ENCODE peak calls at places on chromosomes 4 and X, in ten cellular contexts. A, C, F, K, Y, H, W, O, Z and R are unnamed samples.
A peak's percentile ranks its signal among the peaks of the same experiment; 100 is the strongest.

GRCh38 chr4:119592708-119593298 is 35.8 kb downstream of the PDE5A start:
- DNase-seq in K (no peak), F (no peak), A (no peak), W (no peak), Z (no peak), Y (peak; percentile 22), H (no peak), C (no peak), O (no peak), R (no peak)

GRCh38 chr4:106365613-106366012 is 3.0 kb downstream of the GIMD1 start:
- DNase-seq in H (no peak), F (no peak), Y (peak; percentile 92), C (no peak), W (no peak), K (peak; percentile 91), Z (no peak), A (peak; percentile 97), O (no peak), R (no peak)

GRCh38 chr4:26723216-26723615 is 137.4 kb upstream of the STIM2 start:
- DNase-seq in Z (no peak), F (peak; percentile 81), Y (no peak), O (no peak), H (no peak), A (no peak), C (no peak), K (no peak), W (no peak), R (no peak)

GRCh38 chrX:114952696-114953095 is 64.7 kb downstream of the IL13RA2 start:
- DNase-seq in O (no peak), W (peak; percentile 46), C (no peak), K (no peak), F (no peak), Y (no peak), H (no peak), Z (no peak), A (no peak), R (no peak)

GRCh38 chr4:54192811-54193210 is 36.3 kb upstream of the PDGFRA start:
- DNase-seq in Y (no peak), F (no peak), A (no peak), O (no peak), Z (no peak), W (peak; percentile 17), K (no peak), H (no peak), C (no peak), R (no peak)

GRCh38 chr4:10050171-10051120 is 29.1 kb upstream of the SLC2A9 start:
- DNase-seq in K (no peak), Y (no peak), H (no peak), Z (no peak), A (no peak), C (no peak), W (no peak), O (no peak), F (no peak), R (no peak)

GRCh38 chrX:134512566-134512965 is 52.6 kb downstream of the HPRT1 start:
- DNase-seq in W (peak; percentile 31), C (no peak), K (peak; percentile 66), Y (peak; percentile 75), O (no peak), Z (no peak), A (peak; percentile 76), H (no peak), F (no peak), R (no peak)

GRCh38 chr4:119011607-119011988 is 122.9 kb downstream of the SYNPO2 start:
- DNase-seq in A (no peak), F (no peak), Z (no peak), O (no peak), W (no peak), C (no peak), K (peak; percentile 31), H (no peak), Y (no peak), R (no peak)

GRCh38 chr4:39426728-39427127 is 20.0 kb downstream of the KLB start:
- DNase-seq in C (no peak), F (no peak), K (no peak), W (no peak), A (no peak), Y (no peak), O (no peak), H (no peak), Z (no peak), R (no peak)

GRCh38 chr4:39429476-39430310 is 23.0 kb downstream of the KLB start:
- DNase-seq in K (no peak), A (no peak), Z (no peak), F (no peak), Y (no peak), O (no peak), W (no peak), H (no peak), C (no peak), R (no peak)

GRCh38 chr4:39422247-39422646 is 15.5 kb downstream of the KLB start:
- DNase-seq in A (no peak), C (no peak), Y (no peak), Z (no peak), K (no peak), W (no peak), F (no peak), H (no peak), O (no peak), R (no peak)

DNA sequence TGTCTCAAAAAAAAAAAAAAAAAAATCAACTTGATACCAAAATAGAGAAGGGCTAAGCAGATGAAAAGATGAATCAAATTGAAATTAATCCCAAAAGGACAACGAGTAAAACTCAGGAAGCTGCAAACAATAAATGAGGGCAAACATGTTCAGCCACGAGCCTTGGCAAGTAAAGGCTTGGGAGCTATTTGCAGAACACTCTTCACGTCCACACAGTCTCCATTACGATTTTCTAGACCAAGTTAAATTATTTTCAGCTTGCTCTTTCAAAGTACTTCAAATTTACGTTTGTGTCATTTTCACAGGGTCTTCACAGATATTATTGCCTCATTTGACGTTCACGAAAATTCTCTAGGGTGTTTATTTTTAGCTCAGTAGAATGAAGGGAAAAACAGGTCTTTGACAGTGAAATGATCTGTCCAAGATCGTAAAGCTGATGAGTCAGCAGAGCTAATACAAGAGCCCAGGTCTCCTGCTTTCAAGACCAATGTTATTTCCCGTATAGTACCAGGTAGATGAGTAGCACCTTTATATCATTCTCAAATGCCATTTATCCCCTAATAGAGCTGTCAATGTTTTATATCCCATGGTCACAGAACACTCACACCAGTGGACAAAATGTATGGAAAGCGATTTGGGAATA is 20.9 kb downstream of the KLB start:
- DNase-seq in A (no peak), Y (no peak), K (no peak), F (no peak), H (no peak), Z (no peak), O (no peak), W (no peak), C (no peak), R (no peak)
- H3K4me3 ChIP-seq in A (no peak overlapping the region), Y (no peak overlapping the region), K (no peak overlapping the region), F (no peak overlapping the region), H (no peak overlapping the region), Z (no peak overlapping the region), O (no peak overlapping the region), W (no peak overlapping the region), C (no peak overlapping the region), R (no peak overlapping the region)

GRCh38 chr4:82560853-82561744 is 689 bp downstream of the TMEM150C start:
- DNase-seq in W (peak; percentile 50), H (no peak), C (no peak), A (peak; percentile 36), Y (no peak), F (no peak), K (no peak), O (peak; percentile 22), Z (no peak), R (no peak)

GRCh38 chr4:82559735-82560120 is 2.1 kb downstream of the TMEM150C start:
- DNase-seq in O (no peak), W (no peak), Z (no peak), Y (no peak), K (no peak), H (no peak), C (no peak), F (no peak), A (no peak), R (no peak)

GRCh38 chr4:82567444-82567843 is 5.7 kb upstream of the TMEM150C start:
- DNase-seq in Y (no peak), F (no peak), A (no peak), H (no peak), W (no peak), C (no peak), K (no peak), O (no peak), Z (no peak), R (no peak)

GRCh38 chr4:82562553-82562854 is 716 bp upstream of the TMEM150C start:
- DNase-seq in Z (no peak), F (no peak), H (no peak), O (no peak), A (no peak), Y (no peak), C (no peak), W (peak; percentile 38), K (no peak), R (no peak)

DNA sequence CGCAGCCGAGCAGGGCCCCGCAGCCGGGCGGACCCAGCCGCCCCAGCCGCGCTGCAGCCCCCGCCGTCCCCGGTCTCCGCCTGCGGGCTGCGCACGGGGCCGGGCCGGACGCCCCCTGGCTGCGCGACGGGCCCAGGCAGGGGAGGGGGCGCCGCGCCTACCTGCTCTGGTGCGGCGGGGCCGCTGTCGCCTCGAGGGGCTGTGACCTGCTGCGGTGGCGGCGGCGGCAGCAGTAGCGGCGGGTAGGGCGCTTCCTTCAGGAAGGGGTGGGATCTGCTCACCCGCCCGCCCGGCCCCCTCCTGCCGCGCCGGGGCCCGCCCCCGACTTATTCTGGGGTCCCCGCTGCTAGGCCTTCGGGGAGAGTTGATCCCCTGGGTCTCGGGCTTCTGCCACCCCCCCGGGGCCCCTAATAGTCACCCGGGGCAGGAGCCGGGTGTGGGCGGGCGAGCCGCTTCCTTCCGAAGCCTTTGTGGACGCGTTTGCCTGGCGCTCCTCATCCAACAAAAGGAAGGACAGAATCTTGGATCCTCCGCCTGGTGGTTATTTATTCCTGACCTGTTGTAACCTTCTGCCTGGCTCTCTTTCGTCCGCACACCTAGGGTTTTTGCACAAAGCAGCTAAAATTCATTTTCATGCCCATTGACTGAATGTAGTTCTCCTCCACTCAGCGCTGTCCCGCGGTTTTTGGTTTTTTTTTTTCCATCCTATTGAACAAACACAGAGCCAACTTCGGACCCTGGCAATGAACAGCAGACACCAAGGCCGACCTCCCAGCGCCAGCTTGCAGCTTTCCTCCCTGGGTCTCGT is at the start of gene TMEM150C:
- DNase-seq in Y (peak; percentile 31), O (peak; percentile 49), F (no peak), K (peak; percentile 6), A (peak; percentile 61), Z (no peak), W (peak; percentile 71), C (no peak), H (no peak), R (no peak)
- H3K4me3 ChIP-seq in Y (peak within 1 kb of the TSS; percentile 51), O (peak within 1 kb of the TSS; percentile 82), F (no peak within 1 kb of the TSS), K (peak within 1 kb of the TSS; percentile 47), A (peak within 1 kb of the TSS; percentile 78), Z (peak within 1 kb of the TSS; percentile 70), W (peak within 1 kb of the TSS; percentile 73), C (peak within 1 kb of the TSS; percentile 70), H (peak within 1 kb of the TSS; percentile 61), R (no peak within 1 kb of the TSS)

GRCh38 chr4:3877868-3878267 is 111.7 kb downstream of the ADRA2C start:
- DNase-seq in C (no peak), W (no peak), F (no peak), K (no peak), Z (no peak), A (no peak), Y (no peak), H (no peak), O (no peak), R (no peak)
- H3K4me3 ChIP-seq in C (no peak overlapping the region), W (no peak overlapping the region), F (no peak overlapping the region), K (no peak overlapping the region), Z (no peak overlapping the region), A (no peak overlapping the region), Y (no peak overlapping the region), H (no peak overlapping the region), O (no peak overlapping the region), R (no peak overlapping the region)

GRCh38 chr4:858136-858535 is 32.2 kb upstream of the CPLX1 start:
- DNase-seq in A (no peak), O (no peak), Z (no peak), F (no peak), C (no peak), W (no peak), K (no peak), Y (no peak), H (no peak), R (no peak)

GRCh38 chr4:857461-857860 is 31.5 kb upstream of the CPLX1 start:
- DNase-seq in C (no peak), Y (no peak), H (no peak), F (no peak), O (no peak), Z (no peak), A (no peak), W (no peak), K (no peak), R (no peak)

GRCh38 chr4:854356-854755 is 28.4 kb upstream of the CPLX1 start:
- DNase-seq in O (no peak), C (no peak), A (no peak), F (no peak), Z (no peak), K (no peak), Y (no peak), W (no peak), H (no peak), R (no peak)

GRCh38 chr4:858831-859451 is 33.0 kb upstream of the CPLX1 start:
- DNase-seq in W (no peak), F (no peak), C (no peak), Z (no peak), O (no peak), A (no peak), H (no peak), Y (no peak), K (no peak), R (no peak)

GRCh38 chr4:856468-856901 is 30.6 kb upstream of the CPLX1 start:
- DNase-seq in A (no peak), W (no peak), H (no peak), O (no peak), C (no peak), F (no peak), Z (no peak), K (no peak), Y (no peak), R (no peak)
- H3K4me3 ChIP-seq in A (no peak overlapping the region), W (no peak overlapping the region), H (no peak overlapping the region), O (no peak overlapping the region), C (no peak overlapping the region), F (no peak overlapping the region), Z (no peak overlapping the region), K (no peak overlapping the region), Y (no peak overlapping the region), R (no peak overlapping the region)